ENCODE peak calls at places on chromosomes 2 and 18, in five cellular contexts. U, X, O, B and P are unnamed samples.

GRCh38 chr2:159093496-159093895 is 125.1 kb downstream of the TANC1 start:
- DNase-seq in U (no peak), X (no peak), O (no peak), B (no peak), P (no peak)

GRCh38 chr2:18910843-18911242 is 321.5 kb upstream of the NT5C1B start:
- DNase-seq in U (no peak), X (no peak), O (no peak), B (no peak), P (peak; percentile 12)

GRCh38 chr2:223897669-223898314 is 47.3 kb downstream of the WDFY1 start:
- DNase-seq in U (no peak), X (no peak), O (no peak), B (no peak), P (no peak)

GRCh38 chr18:55334875-55335274 is 253.1 kb downstream of the TCF4 start:
- DNase-seq in U (no peak), X (peak; percentile 81), O (no peak), B (no peak), P (no peak)

GRCh38 chr2:3313845-3314375 is 63.7 kb downstream of the EIPR1 start:
- DNase-seq in U (no peak), X (no peak), O (no peak), B (no peak), P (no peak)

GRCh38 chr18:34787931-34788532 is 77.9 kb downstream of the DTNA start:
- DNase-seq in U (peak; percentile 41), X (no peak), O (peak; percentile 84), B (no peak), P (peak; percentile 89)

GRCh38 chr2:218569661-218570500 is 1.2 kb downstream of the CNOT9 start:
- DNase-seq in U (peak; percentile 40), X (no peak), O (peak; percentile 64), B (no peak), P (peak; percentile 10)

GRCh38 chr2:619964-620363 is 57.2 kb downstream of the TMEM18 start:
- DNase-seq in U (no peak), X (no peak), O (no peak), B (no peak), P (no peak)

GRCh38 chr18:32922951-32923430 is 150.2 kb upstream of the KLHL14 start:
- DNase-seq in U (no peak), X (no peak), O (no peak), B (no peak), P (no peak)

GRCh38 chr2:233201271-233202013 is 50.0 kb upstream of the ATG16L1 start:
- DNase-seq in U (no peak), X (no peak), O (no peak), B (no peak), P (no peak)

GRCh38 chr2:171492664-171493063 is 29.6 kb upstream of the CYBRD1 start:
- DNase-seq in U (no peak), X (no peak), O (no peak), B (no peak), P (no peak)

GRCh38 chr2:104952976-104953375 is 84.9 kb upstream of the MRPS9 start:
- DNase-seq in U (no peak), X (no peak), O (no peak), B (no peak), P (no peak)

GRCh38 chr2:238948765-238949641 is 101.1 kb downstream of the TWIST2 start:
- DNase-seq in U (no peak), X (no peak), O (no peak), B (no peak), P (no peak)

GRCh38 chr2:101265893-101266499 is 13.3 kb downstream of the CNOT11 start:
- DNase-seq in U (peak; percentile 48), X (no peak), O (no peak), B (no peak), P (no peak)

GRCh38 chr2:188582206-188582605 is 290.5 kb downstream of the GULP1 start:
- DNase-seq in U (no peak), X (no peak), O (no peak), B (no peak), P (no peak)

GRCh38 chr2:230650585-230651137 is 62.0 kb upstream of the CAB39 start:
- DNase-seq in U (no peak), X (no peak), O (peak; percentile 38), B (no peak), P (no peak)

GRCh38 chr18:9825571-9826073 is 60.2 kb upstream of the TXNDC2 start:
- DNase-seq in U (no peak), X (no peak), O (peak; percentile 72), B (no peak), P (peak; percentile 73)

GRCh38 chr2:118988706-118989105 is 46.7 kb downstream of the MARCO start:
- DNase-seq in U (peak; percentile 9), X (no peak), O (no peak), B (no peak), P (no peak)

GRCh38 chr2:112239862-112240261 is 15.0 kb downstream of the ZC3H8 start:
- DNase-seq in U (no peak), X (no peak), O (peak; percentile 39), B (no peak), P (no peak)

GRCh38 chr2:210169871-210170441 is 1.3 kb downstream of the KANSL1L start:
- DNase-seq in U (no peak), X (no peak), O (peak; percentile 72), B (no peak), P (peak; percentile 16)

GRCh38 chr2:86636842-86637241 is 13.2 kb upstream of the RNF103 start:
- DNase-seq in U (no peak), X (no peak), O (no peak), B (no peak), P (no peak)

GRCh38 chr18:33706391-33706790 is 128.4 kb downstream of the ASXL3 start:
- DNase-seq in U (no peak), X (no peak), O (no peak), B (no peak), P (no peak)

GRCh38 chr2:237473474-237474453 is 13.3 kb upstream of the MLPH start:
- DNase-seq in U (no peak), X (peak; percentile 58), O (no peak), B (no peak), P (peak; percentile 47)

GRCh38 chr2:218290316-218291261 is 1.7 kb downstream of the TMBIM1 start:
- DNase-seq in U (no peak), X (peak; percentile 64), O (peak; percentile 65), B (peak; percentile 41), P (no peak)

GRCh38 chr18:36828630-36829361 is at the start of the genes KIAA1328 and TPGS2:
- DNase-seq in U (peak; percentile 86), X (peak; percentile 95), O (peak; percentile 98), B (peak; percentile 85), P (peak; percentile 87)

GRCh38 chr2:127578411-127578810 is 42.9 kb downstream of the MYO7B start:
- DNase-seq in U (no peak), X (no peak), O (no peak), B (no peak), P (no peak)